ENCODE peak calls at places on chromosomes 2 and 18, in five cellular contexts. Y is fibroblast of pulmonary artery, W is breast epithelium, L is choroid plexus epithelial cell, H is kidney. Q is an unnamed sample.

GRCh38 chr2:54878182-54878581 is 154.7 kb downstream of the EML6 start:
- DNase-seq in W (no peak), Y (no peak), L (no peak), H (no peak), Q (no peak)

GRCh38 chr2:183925281-183925680 is 673.0 kb upstream of the ZNF804A start:
- DNase-seq in Y (no peak), H (no peak), L (no peak), W (no peak), Q (no peak)

GRCh38 chr18:63523660-63524059 is 18.5 kb upstream of the SERPINB12 start:
- DNase-seq in W (no peak), H (no peak), Y (no peak), L (peak), Q (no peak)

GRCh38 chr2:216590780-216591179 is 42.4 kb upstream of the IGFBP2 start:
- DNase-seq in W (peak), Y (peak), H (peak), L (peak), Q (peak)

GRCh38 chr2:27150639-27151230 is 1.9 kb downstream of the TCF23 start:
- DNase-seq in Y (no peak), H (no peak), W (no peak), L (no peak), Q (no peak)

GRCh38 chr2:120520929-120521912 is 175.3 kb downstream of the INHBB start:
- DNase-seq in W (peak), Y (peak), H (peak), L (peak), Q (peak)

GRCh38 chr2:122988395-122989221 is 1036.5 kb upstream of the CNTNAP5 start:
- DNase-seq in Y (no peak), L (no peak), W (no peak), H (peak), Q (no peak)

GRCh38 chr2:56202722-56203121 is 18.9 kb downstream of the CCDC85A start:
- DNase-seq in Y (no peak), W (no peak), L (no peak), H (no peak), Q (no peak)

DNA sequence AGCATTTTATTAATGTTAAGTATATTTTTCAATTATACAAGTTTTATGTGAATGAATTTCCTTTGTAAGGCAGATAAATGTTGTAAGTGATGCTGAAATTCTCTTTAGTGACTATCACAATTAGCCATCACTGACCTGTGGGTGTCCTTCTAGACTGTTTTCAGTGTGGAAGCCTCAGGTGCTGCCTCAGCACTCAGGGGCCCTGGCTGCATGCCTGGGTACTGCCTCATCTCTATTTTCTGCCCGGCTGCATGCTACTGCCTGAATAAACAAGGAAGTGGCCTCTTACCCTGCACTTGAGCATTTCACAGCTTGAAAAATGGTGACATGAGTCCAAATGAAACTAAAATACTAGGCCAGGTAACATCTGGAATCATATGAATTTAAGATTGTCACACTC is 787.6 kb upstream of the SALL3 start:
- DNase-seq in Y (no peak), L (no peak), H (peak), W (no peak), Q (no peak)
- TF ChIP-seq CTCF in Y (no peak), L (no peak), H (peak), W (no peak), Q (no peak)

DNA sequence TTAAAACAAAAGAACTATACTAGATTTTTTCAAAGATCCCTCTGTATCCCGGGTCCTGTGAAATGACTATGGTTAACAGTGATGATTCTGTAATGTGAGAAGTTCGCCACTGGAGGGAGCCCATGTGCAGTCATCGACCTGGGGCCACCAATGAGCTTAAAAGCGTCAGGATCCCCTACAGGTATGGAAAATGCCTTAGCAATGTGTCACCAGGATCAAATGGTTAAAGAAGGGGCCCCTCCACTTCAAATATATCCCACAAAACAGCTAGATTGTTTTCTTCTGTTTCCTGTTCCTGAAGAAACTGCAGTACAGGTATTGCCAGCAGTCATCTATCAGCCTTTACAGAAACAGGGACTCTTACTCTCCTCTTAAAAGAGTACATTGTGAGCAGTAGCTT is 15.3 kb downstream of the CHRNA1 start:
- DNase-seq in L (peak), Y (peak), H (no peak), W (peak), Q (peak)
- H3K4me3 ChIP-seq in L (no peak), Y (no peak), H (no peak), W (no peak), Q (no peak)

DNA sequence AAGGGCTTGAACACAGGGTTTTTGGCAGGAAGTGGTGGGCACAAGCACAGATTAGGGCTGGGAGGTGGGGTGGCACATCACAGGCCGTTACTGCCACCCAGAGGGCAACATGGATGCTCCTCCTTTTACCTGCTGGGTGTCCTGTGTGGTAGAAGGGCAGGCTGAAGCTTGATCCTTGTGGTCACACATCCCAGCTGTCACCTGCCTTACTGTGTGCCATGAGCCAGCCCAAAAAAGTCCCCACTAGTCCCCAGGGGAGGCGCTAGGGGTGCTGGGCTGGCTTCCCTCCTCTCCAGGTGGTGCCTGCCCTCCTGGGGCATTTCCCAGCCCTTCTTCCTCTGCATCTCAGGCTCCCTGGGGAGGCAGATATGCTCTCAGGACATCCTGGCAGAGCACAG is 50.5 kb upstream of the ALPP start:
- DNase-seq in H (peak), Y (no peak), L (no peak), W (no peak), Q (no peak)
- TF ChIP-seq CTCF in H (no peak), Y (no peak), L (no peak), W (no peak), Q (no peak)

GRCh38 chr2:157872791-157873190 is 3.3 kb downstream of the ACVR1 start:
- DNase-seq in H (no peak), Y (no peak), L (no peak), W (no peak), Q (no peak)

GRCh38 chr2:157875720-157876065 is 437 bp downstream of the ACVR1 start:
- DNase-seq in H (peak), Y (no peak), L (peak), W (peak), Q (peak)

GRCh38 chr2:157874997-157875719 is 972 bp downstream of the ACVR1 start:
- DNase-seq in L (peak), H (peak), W (peak), Y (peak), Q (peak)

GRCh38 chr2:157876066-157876770 is at the start of gene ACVR1:
- DNase-seq in L (peak), W (peak), Y (peak), H (peak), Q (peak)

DNA sequence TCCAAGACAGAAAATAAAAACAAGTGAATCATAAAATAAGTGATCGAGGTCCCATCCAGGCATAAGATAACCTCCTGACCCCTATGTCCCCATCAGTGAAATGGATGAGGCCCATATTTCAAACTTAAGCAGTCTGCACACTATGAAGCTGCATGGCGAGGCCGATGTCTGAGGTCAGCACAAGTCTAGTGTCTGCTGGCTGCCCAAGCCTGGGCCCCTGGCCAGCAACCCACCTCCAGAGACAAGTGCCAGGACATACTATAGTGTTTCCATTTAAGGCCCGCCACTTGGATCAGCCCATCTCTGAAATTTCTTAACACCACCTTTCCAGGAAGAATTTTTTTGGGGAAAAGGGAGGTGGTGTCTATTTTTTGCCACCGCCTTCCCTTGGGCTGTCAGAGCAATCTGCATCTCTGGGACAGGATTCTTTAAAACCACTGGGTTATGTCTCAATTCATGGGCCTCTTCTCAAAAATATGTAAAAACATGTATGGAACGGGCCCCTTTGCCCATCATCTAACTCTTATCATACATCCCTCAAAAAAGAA is 1.8 kb downstream of the ACVR1 start:
- DNase-seq in W (peak), H (peak), L (no peak), Y (no peak), Q (no peak)
- H3K4me3 ChIP-seq in W (peak), H (peak), L (peak), Y (peak), Q (peak)

GRCh38 chr2:118557791-118558190 is 289.7 kb downstream of the EN1 start:
- DNase-seq in W (no peak), H (no peak), Y (no peak), L (no peak), Q (no peak)

GRCh38 chr2:118557016-118557415 is 290.4 kb downstream of the EN1 start:
- DNase-seq in Y (no peak), L (no peak), W (no peak), H (no peak), Q (no peak)

DNA sequence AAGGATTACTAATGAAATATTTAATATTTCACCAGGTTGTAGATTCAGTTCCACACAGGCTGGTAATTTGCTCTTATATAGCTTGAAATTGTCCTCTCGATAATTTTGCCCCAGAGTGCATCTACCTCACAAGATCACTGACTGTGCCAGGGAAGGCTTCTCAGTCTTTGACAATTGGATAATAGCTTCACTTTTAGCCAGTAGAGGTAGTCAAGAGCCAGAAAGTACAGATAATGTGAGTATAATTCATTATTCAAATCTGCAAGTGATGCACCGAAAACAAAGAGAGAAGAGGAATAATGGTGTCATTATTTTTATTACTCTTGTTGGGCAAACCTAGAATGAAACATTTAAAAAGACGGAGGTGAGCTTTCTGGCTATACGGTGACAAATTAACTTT is 292.8 kb downstream of the EN1 start:
- DNase-seq in W (no peak), L (peak), H (no peak), Y (peak), Q (no peak)
- TF ChIP-seq CTCF in W (no peak), L (peak), H (no peak), Y (peak), Q (peak)

GRCh38 chr2:112584891-112585250 is 462 bp downstream of the CHCHD5 start:
- DNase-seq in L (no peak), H (no peak), W (no peak), Y (no peak), Q (peak)

GRCh38 chr2:112584134-112584890 is at the start of gene CHCHD5:
- DNase-seq in Y (peak), W (peak), H (peak), L (peak), Q (peak)

GRCh38 chr2:112585873-112586477 is 1.6 kb downstream of the CHCHD5 start:
- DNase-seq in W (no peak), L (no peak), Y (no peak), H (peak), Q (no peak)

GRCh38 chr2:112583497-112584133 is 794 bp upstream of the CHCHD5 start:
- DNase-seq in H (no peak), W (no peak), Y (peak), L (peak), Q (peak)

DNA sequence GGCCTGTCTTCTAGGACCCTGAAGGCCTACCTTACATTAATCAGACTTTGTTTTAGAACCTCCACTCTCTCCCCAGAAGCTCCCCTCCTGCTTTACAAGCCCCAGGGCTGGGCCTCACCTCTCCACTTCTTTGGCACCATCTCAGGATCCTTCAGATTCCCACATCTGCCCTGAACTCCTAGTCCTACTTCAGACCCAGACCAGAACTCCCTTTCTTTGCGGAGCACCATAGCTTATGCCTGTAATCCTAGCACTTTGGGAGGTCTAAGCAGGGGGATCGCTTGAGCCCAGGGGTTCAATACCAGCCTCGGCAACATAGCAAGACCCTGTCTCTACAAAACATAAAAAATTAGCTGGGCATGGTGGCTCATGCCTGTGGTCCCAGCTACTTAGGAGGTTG is 991 bp downstream of the CHCHD5 start:
- DNase-seq in H (no peak), L (no peak), W (no peak), Y (no peak), Q (no peak)
- H3K4me3 ChIP-seq in H (peak), L (no peak), W (no peak), Y (peak), Q (no peak)

GRCh38 chr2:232981356-232981755 is 31.7 kb downstream of the NGEF start:
- DNase-seq in Y (no peak), L (no peak), H (no peak), W (peak), Q (no peak)

GRCh38 chr2:232984451-232985207 is 28.4 kb downstream of the NGEF start:
- DNase-seq in Y (no peak), H (no peak), L (no peak), W (no peak), Q (no peak)

GRCh38 chr2:232983669-232983991 is 29.4 kb downstream of the NGEF start:
- DNase-seq in H (no peak), L (no peak), Y (no peak), W (no peak), Q (no peak)

GRCh38 chr2:232981767-232982360 is 31.2 kb downstream of the NGEF start:
- DNase-seq in W (no peak), Y (no peak), L (no peak), H (no peak), Q (no peak)

GRCh38 chr2:232982926-232983668 is 30.0 kb downstream of the NGEF start:
- DNase-seq in H (no peak), L (no peak), Y (no peak), W (no peak), Q (no peak)
- TF ChIP-seq CTCF in H (no peak), L (no peak), Y (no peak), W (no peak), Q (no peak)